ENCODE peak calls at places on chromosomes 5 and 9, in six cellular contexts. P is GDM1, I is WTC11, F is GM23248, S is RCC 7860, A is nephron progenitor cell. Y is an unnamed sample.

GRCh38 chr5:139808481-139809330 is 13.1 kb downstream of the PSD2 start:
- DNase-seq in P (peak; percentile 6), I (peak; percentile 74), F (peak; percentile 58), S (no peak), A (peak; percentile 86), Y (no peak)

GRCh38 chr5:2134543-2135299 is 252.0 kb upstream of the IRX4 start:
- DNase-seq in P (no peak), I (no peak), F (no peak), S (no peak), A (no peak), Y (no peak)

GRCh38 chr5:147483961-147484707 is 25.7 kb downstream of the DPYSL3 start:
- DNase-seq in P (no peak), I (no peak), F (peak; percentile 97), S (peak; percentile 98), A (peak; percentile 32), Y (peak; percentile 49)

GRCh38 chr5:36870399-36871040 is 6.0 kb upstream of the NIPBL start:
- DNase-seq in P (peak; percentile 38), I (no peak), F (peak; percentile 77), S (peak; percentile 68), A (peak; percentile 8), Y (no peak)

GRCh38 chr5:179146277-179146676 is 86.1 kb downstream of the ZNF354C start:
- DNase-seq in P (no peak), I (no peak), F (no peak), S (no peak), A (no peak), Y (no peak)

GRCh38 chr9:125843646-125844045 is 96.5 kb downstream of the PBX3 start:
- DNase-seq in P (no peak), I (no peak), F (no peak), S (no peak), A (no peak), Y (no peak)

GRCh38 chr9:112176410-112177010 is 1.4 kb upstream of the SUSD1 start:
- DNase-seq in P (no peak), I (no peak), F (no peak), S (no peak), A (no peak), Y (peak; percentile 66)

GRCh38 chr9:70413427-70413797 is 1.0 kb downstream of the KLF9 start:
- DNase-seq in P (peak; percentile 42), I (peak; percentile 66), F (peak; percentile 88), S (no peak), A (peak; percentile 55), Y (no peak)

GRCh38 chr5:178224403-178224802 is 8.2 kb downstream of the PHYKPL start:
- DNase-seq in P (no peak), I (no peak), F (no peak), S (no peak), A (no peak), Y (no peak)

GRCh38 chr5:128257096-128257495 is 173.5 kb downstream of the SLC12A2 start:
- DNase-seq in P (no peak), I (no peak), F (no peak), S (no peak), A (no peak), Y (no peak)

GRCh38 chr9:122220673-122221222 is 8.0 kb downstream of the LHX6 start:
- DNase-seq in P (no peak), I (no peak), F (no peak), S (no peak), A (no peak), Y (no peak)

GRCh38 chr9:121427899-121428298 is 57.8 kb upstream of the STOM start:
- DNase-seq in P (no peak), I (no peak), F (no peak), S (no peak), A (no peak), Y (no peak)

GRCh38 chr5:38420691-38421395 is 135.6 kb downstream of the LIFR start:
- DNase-seq in P (peak; percentile 12), I (peak; percentile 54), F (peak; percentile 85), S (peak; percentile 55), A (peak; percentile 67), Y (no peak)

GRCh38 chr5:42109006-42109572 is 184.0 kb downstream of the FBXO4 start:
- DNase-seq in P (no peak), I (no peak), F (no peak), S (no peak), A (no peak), Y (no peak)

GRCh38 chr9:13142776-13143175 is 136.7 kb downstream of the MPDZ start:
- DNase-seq in P (no peak), I (no peak), F (no peak), S (no peak), A (no peak), Y (no peak)

GRCh38 chr9:31700252-31701045 is 684.0 kb upstream of the ACO1 start:
- DNase-seq in P (no peak), I (no peak), F (no peak), S (no peak), A (no peak), Y (peak; percentile 18)

GRCh38 chr5:17743580-17744435 is 109.5 kb downstream of the TAF11L14 start:
- DNase-seq in P (no peak), I (no peak), F (peak; percentile 20), S (no peak), A (no peak), Y (no peak)

GRCh38 chr9:101737705-101738565 is 512 bp downstream of the GRIN3A start:
- DNase-seq in P (no peak), I (peak; percentile 47), F (peak; percentile 27), S (no peak), A (peak; percentile 62), Y (no peak)